ENCODE peak calls at places on chromosome 15, in eight cellular contexts. X is neural progenitor cell, A is thoracic aorta, Q is HCT116, E is Panc1, U is prostate gland, T is PC-9, R is right cardiac atrium. M is an unnamed sample.

GRCh38 chr15:101652783-101653430 is 726 bp upstream of the TM2D3 start:
- DNase-seq in X (no peak), A (no peak), Q (no peak), E (no peak), U (peak; percentile 18), T (no peak), R (no peak), M (no peak)

GRCh38 chr15:38440353-38441129 is 13.4 kb upstream of the FAM98B start:
- DNase-seq in X (peak; percentile 58), A (no peak), Q (peak; percentile 47), E (peak; percentile 38), U (peak; percentile 71), T (peak; percentile 61), R (peak; percentile 14), M (peak; percentile 54)

GRCh38 chr15:89408512-89409183 is 74.0 kb upstream of the POLG start:
- DNase-seq in X (peak; percentile 27), A (no peak), Q (no peak), E (no peak), U (no peak), T (no peak), R (no peak), M (no peak)

GRCh38 chr15:100209204-100209603 is 132.6 kb downstream of the ADAMTS17 start:
- DNase-seq in X (no peak), A (no peak), Q (no peak), E (no peak), U (no peak), T (no peak), R (no peak), M (no peak)

GRCh38 chr15:101129851-101130250 is 122.0 kb downstream of the CHSY1 start:
- DNase-seq in X (no peak), A (no peak), Q (no peak), E (no peak), U (no peak), T (no peak), R (no peak), M (no peak)

GRCh38 chr15:29135702-29136426 is 133.8 kb downstream of the NSMCE3 start:
- DNase-seq in X (no peak), A (no peak), Q (no peak), E (no peak), U (no peak), T (no peak), R (no peak), M (no peak)

GRCh38 chr15:76994001-76994400 is 925 bp upstream of the PSTPIP1 start:
- DNase-seq in X (no peak), A (no peak), Q (no peak), E (no peak), U (no peak), T (peak; percentile 47), R (peak; percentile 64), M (no peak)

GRCh38 chr15:61421938-61422337 is 192.8 kb upstream of the RORA start:
- DNase-seq in X (no peak), A (no peak), Q (no peak), E (no peak), U (no peak), T (no peak), R (no peak), M (no peak)

GRCh38 chr15:74240002-74240568 is 4.0 kb downstream of the CCDC33 start:
- DNase-seq in X (no peak), A (peak; percentile 70), Q (peak; percentile 88), E (peak; percentile 18), U (peak; percentile 86), T (peak; percentile 97), R (peak; percentile 85), M (peak; percentile 86)

GRCh38 chr15:52331490-52332240 is 36.1 kb upstream of the MYO5C start:
- DNase-seq in X (no peak), A (no peak), Q (peak; percentile 10), E (peak; percentile 81), U (peak; percentile 10), T (peak; percentile 69), R (no peak), M (peak; percentile 28)

GRCh38 chr15:68310811-68311463 is 33.4 kb downstream of the FEM1B start:
- DNase-seq in X (no peak), A (no peak), Q (no peak), E (no peak), U (no peak), T (no peak), R (no peak), M (peak; percentile 8)

GRCh38 chr15:72491768-72492167 is 17.6 kb downstream of the ARIH1 start:
- DNase-seq in X (no peak), A (no peak), Q (no peak), E (peak; percentile 80), U (no peak), T (no peak), R (no peak), M (no peak)

GRCh38 chr15:52464040-52464439 is 64.6 kb downstream of the MYO5A start:
- DNase-seq in X (no peak), A (no peak), Q (no peak), E (no peak), U (no peak), T (no peak), R (no peak), M (no peak)

GRCh38 chr15:28895146-28895545 is 9.4 kb downstream of the APBA2 start:
- DNase-seq in X (no peak), A (no peak), Q (no peak), E (no peak), U (no peak), T (no peak), R (no peak), M (no peak)

GRCh38 chr15:22931784-22932536 is 48.2 kb downstream of the CYFIP1 start:
- DNase-seq in X (no peak), A (no peak), Q (no peak), E (no peak), U (no peak), T (no peak), R (no peak), M (no peak)
- H3K4me3 ChIP-seq in X (no peak overlapping the region), A (no peak overlapping the region), Q (no peak overlapping the region), E (no peak overlapping the region), U (no peak overlapping the region), T (no peak overlapping the region), R (no peak overlapping the region), M (no peak overlapping the region)

GRCh38 chr15:64618138-64618537 is 157.3 kb downstream of the RBPMS2 start:
- DNase-seq in X (no peak), A (no peak), Q (no peak), E (no peak), U (no peak), T (no peak), R (no peak), M (no peak)

GRCh38 chr15:64611085-64611484 is 150.7 kb downstream of the ZNF609 start:
- DNase-seq in X (no peak), A (no peak), Q (no peak), E (no peak), U (no peak), T (no peak), R (no peak), M (no peak)

GRCh38 chr15:64618569-64618968 is 156.8 kb downstream of the RBPMS2 start:
- DNase-seq in X (no peak), A (no peak), Q (no peak), E (no peak), U (no peak), T (no peak), R (no peak), M (no peak)

GRCh38 chr15:64617727-64618126 is 157.3 kb downstream of the ZNF609 start:
- DNase-seq in X (peak; percentile 7), A (no peak), Q (no peak), E (no peak), U (no peak), T (no peak), R (no peak), M (peak; percentile 42)

GRCh38 chr15:64614519-64614918 is 154.1 kb downstream of the ZNF609 start:
- DNase-seq in X (no peak), A (no peak), Q (no peak), E (no peak), U (no peak), T (no peak), R (no peak), M (no peak)
- H3K4me1 ChIP-seq in X (peaks cover 11% of the 10 kb centered on the region), A (peaks cover 1% of the 10 kb centered on the region), Q (no peaks in the 10 kb centered on the region), E (peaks cover 4% of the 10 kb centered on the region), U (no peaks in the 10 kb centered on the region), T (no peaks in the 10 kb centered on the region), R (peaks cover 4% of the 10 kb centered on the region), M (peaks cover 17% of the 10 kb centered on the region)

GRCh38 chr15:70491183-70491621 is 272.2 kb downstream of the UACA start:
- DNase-seq in X (no peak), A (no peak), Q (no peak), E (no peak), U (no peak), T (no peak), R (no peak), M (no peak)

GRCh38 chr15:70490148-70490837 is 273.1 kb downstream of the UACA start:
- DNase-seq in X (no peak), A (no peak), Q (no peak), E (no peak), U (no peak), T (no peak), R (no peak), M (no peak)

GRCh38 chr15:70492240-70493177 is 270.8 kb downstream of the UACA start:
- DNase-seq in X (no peak), A (no peak), Q (no peak), E (no peak), U (no peak), T (peak; percentile 90), R (peak; percentile 46), M (no peak)

GRCh38 chr15:70490838-70491155 is 272.6 kb downstream of the UACA start:
- DNase-seq in X (no peak), A (no peak), Q (no peak), E (no peak), U (no peak), T (no peak), R (no peak), M (no peak)

DNA sequence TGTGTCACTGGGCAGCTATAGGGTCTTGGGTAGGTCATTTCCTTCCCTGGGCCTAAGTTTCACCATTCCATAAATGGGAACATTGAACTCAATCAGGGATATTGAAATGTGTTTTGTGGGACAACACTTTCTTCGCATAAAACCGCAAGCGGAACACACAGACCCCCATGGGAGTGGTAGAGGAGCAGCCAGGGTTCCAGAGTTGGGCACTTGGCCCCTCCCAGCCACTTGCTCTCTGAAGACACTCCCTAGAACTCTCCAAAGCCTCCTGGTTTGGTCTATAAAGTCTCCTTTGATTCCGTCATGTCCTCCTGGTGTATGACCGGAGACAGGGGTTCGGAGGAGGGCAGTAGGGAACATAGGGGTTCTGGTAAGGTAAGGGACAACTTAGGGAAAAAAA is 271.7 kb downstream of the UACA start:
- DNase-seq in X (no peak), A (no peak), Q (no peak), E (no peak), U (no peak), T (no peak), R (no peak), M (no peak)
- H3K4me3 ChIP-seq in X (no peak overlapping the region), A (no peak overlapping the region), Q (no peak overlapping the region), E (no peak overlapping the region), U (no peak overlapping the region), T (peak overlapping the region; percentile 16), R (no peak overlapping the region), M (no peak overlapping the region)

DNA sequence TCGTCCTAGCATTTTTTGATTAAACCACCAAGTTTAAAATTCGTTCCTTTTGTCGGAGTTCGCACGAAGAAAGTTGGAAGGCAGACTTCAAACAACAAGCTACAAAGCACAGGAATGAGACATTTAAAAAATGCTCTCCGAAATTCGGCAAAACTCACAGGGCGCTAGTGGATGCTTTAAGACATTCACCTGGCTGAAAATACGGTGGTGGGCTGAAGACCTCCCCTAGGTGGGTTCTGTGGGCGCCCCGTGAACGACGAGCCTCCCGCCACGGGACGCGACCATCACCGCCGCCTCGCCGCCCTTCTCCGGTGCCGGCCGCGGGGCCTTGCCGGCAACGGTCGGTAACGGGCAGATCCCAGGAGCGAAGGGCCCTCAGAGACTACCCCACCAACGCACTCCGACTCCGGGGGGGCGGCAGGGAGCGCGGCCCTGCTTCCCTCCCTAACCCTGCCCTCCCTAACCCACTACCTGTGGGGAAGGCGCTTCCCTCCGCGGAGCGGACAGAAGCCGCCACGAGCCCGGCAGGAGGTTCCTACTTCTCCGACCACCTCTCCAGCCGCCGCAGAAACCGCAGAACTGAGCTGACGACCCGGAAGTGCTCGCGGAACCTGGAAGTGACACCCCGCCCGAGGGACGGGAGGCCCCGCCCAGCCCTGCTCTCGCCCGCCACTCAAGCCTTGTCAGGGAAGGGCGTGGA is at the start of gene GTF2A2:
- DNase-seq in X (peak; percentile 97), A (peak; percentile 76), Q (peak; percentile 81), E (peak; percentile 71), U (peak; percentile 93), T (peak; percentile 93), R (peak; percentile 96), M (peak; percentile 92)
- H3K4me1 ChIP-seq in X (peaks cover 11% of the 10 kb centered on the region), A (peaks cover 10% of the 10 kb centered on the region), Q (peaks cover 6% of the 10 kb centered on the region), E (peaks cover 10% of the 10 kb centered on the region), U (peaks cover 5% of the 10 kb centered on the region), T (peaks cover 14% of the 10 kb centered on the region), R (peaks cover 3% of the 10 kb centered on the region), M (peaks cover 6% of the 10 kb centered on the region)